ENCODE peak calls at places on chromosomes 6 and 20, in four cellular contexts. One of them, this sample, is unnamed.

GRCh38 chr6:169225131-169225576 is 28.5 kb downstream of the THBS2 start:
- DNase-seq in kidney epithelial cell: no peak
- DNase-seq in breast epithelium: no peak
- DNase-seq in iris pigment epithelial cell: no peak
- DNase-seq in this sample: no peak

GRCh38 chr6:63348836-63349235 is 29.1 kb upstream of the LGSN start:
- DNase-seq in breast epithelium: no peak
- DNase-seq in kidney epithelial cell: peak; percentile 12
- DNase-seq in iris pigment epithelial cell: no peak
- DNase-seq in this sample: no peak

GRCh38 chr6:33960345-33961313 is 156.8 kb upstream of the MLN start:
- DNase-seq in kidney epithelial cell: no peak
- DNase-seq in breast epithelium: peak; percentile 53
- DNase-seq in iris pigment epithelial cell: no peak
- DNase-seq in this sample: no peak

GRCh38 chr6:16758163-16758975 is 2.9 kb downstream of the ATXN1 start:
- DNase-seq in breast epithelium: no peak
- DNase-seq in iris pigment epithelial cell: no peak
- DNase-seq in kidney epithelial cell: no peak
- DNase-seq in this sample: peak; percentile 70

GRCh38 chr6:139265512-139266190 is 26.1 kb downstream of the TXLNB start:
- DNase-seq in kidney epithelial cell: no peak
- DNase-seq in iris pigment epithelial cell: no peak
- DNase-seq in breast epithelium: no peak
- DNase-seq in this sample: no peak

GRCh38 chr20:57650756-57651483 is 30.7 kb upstream of the ZBP1 start:
- DNase-seq in kidney epithelial cell: no peak
- DNase-seq in iris pigment epithelial cell: no peak
- DNase-seq in breast epithelium: peak; percentile 33
- DNase-seq in this sample: no peak

GRCh38 chr6:149025061-149025460 is 278.2 kb downstream of the UST start:
- DNase-seq in iris pigment epithelial cell: no peak
- DNase-seq in kidney epithelial cell: no peak
- DNase-seq in breast epithelium: no peak
- DNase-seq in this sample: no peak

GRCh38 chr20:1299522-1299921 is 29.4 kb downstream of the SDCBP2 start:
- DNase-seq in breast epithelium: no peak
- DNase-seq in kidney epithelial cell: no peak
- DNase-seq in iris pigment epithelial cell: no peak
- DNase-seq in this sample: no peak

GRCh38 chr20:3515379-3516175 is 44.8 kb downstream of the ATRN start:
- DNase-seq in iris pigment epithelial cell: peak; percentile 6
- DNase-seq in kidney epithelial cell: no peak
- DNase-seq in breast epithelium: no peak
- DNase-seq in this sample: no peak

GRCh38 chr20:38075161-38075998 is 41.8 kb downstream of the RPRD1B start:
- DNase-seq in breast epithelium: no peak
- DNase-seq in iris pigment epithelial cell: peak; percentile 62
- DNase-seq in kidney epithelial cell: no peak
- DNase-seq in this sample: no peak

GRCh38 chr20:10857362-10858070 is 183.7 kb upstream of the JAG1 start:
- DNase-seq in kidney epithelial cell: peak; percentile 97
- DNase-seq in breast epithelium: no peak
- DNase-seq in iris pigment epithelial cell: peak; percentile 89
- DNase-seq in this sample: no peak

GRCh38 chr6:39823187-39823815 is 31.1 kb downstream of the DAAM2 start:
- DNase-seq in iris pigment epithelial cell: no peak
- DNase-seq in breast epithelium: no peak
- DNase-seq in kidney epithelial cell: no peak
- DNase-seq in this sample: no peak